ENCODE peak calls at places on chromosomes 6 and 20, in seven cellular contexts. G is CD8-positive, alpha-beta T cell; W is PC-9; N is cardiac muscle cell; Q is hepatocyte; I is lung; R is body of pancreas. K is an unnamed sample.

GRCh38 chr6:112087916-112088315 is 525 bp downstream of the FAM229B start:
- DNase-seq in G (no peak), W (no peak), N (no peak), Q (no peak), I (no peak), R (no peak), K (no peak)

GRCh38 chr20:25081730-25082497 is at the start of gene VSX1:
- DNase-seq in G (no peak), W (no peak), N (no peak), Q (no peak), I (no peak), R (no peak), K (no peak)

GRCh38 chr6:42960243-42961019 is at the start of gene GNMT:
- DNase-seq in G (peak; percentile 18), W (peak; percentile 78), N (peak; percentile 84), Q (peak; percentile 77), I (peak; percentile 84), R (peak; percentile 93), K (no peak)

GRCh38 chr6:116313377-116313776 is 33.6 kb upstream of the TSPYL1 start:
- DNase-seq in G (no peak), W (no peak), N (no peak), Q (no peak), I (no peak), R (no peak), K (no peak)

GRCh38 chr6:32123681-32124080 is 4.4 kb downstream of the ATF6B start:
- DNase-seq in G (no peak), W (no peak), N (no peak), Q (no peak), I (no peak), R (no peak), K (no peak)

GRCh38 chr6:45898941-45899682 is 116.5 kb downstream of the CLIC5 start:
- DNase-seq in G (no peak), W (no peak), N (no peak), Q (no peak), I (no peak), R (no peak), K (no peak)

GRCh38 chr6:106098383-106099234 is 12.5 kb downstream of the PRDM1 start:
- DNase-seq in G (peak; percentile 52), W (peak; percentile 61), N (no peak), Q (peak; percentile 66), I (peak; percentile 52), R (peak; percentile 39), K (peak; percentile 83)

GRCh38 chr6:48141975-48142374 is 31.0 kb upstream of the PTCHD4 start:
- DNase-seq in G (no peak), W (no peak), N (no peak), Q (no peak), I (no peak), R (no peak), K (no peak)

GRCh38 chr20:14925286-14925685 is 587.9 kb upstream of the FLRT3 start:
- DNase-seq in G (no peak), W (no peak), N (no peak), Q (no peak), I (no peak), R (no peak), K (no peak)

GRCh38 chr20:46132705-46133120 is 14.6 kb downstream of the CD40 start:
- DNase-seq in G (peak; percentile 35), W (peak; percentile 72), N (peak; percentile 84), Q (peak; percentile 85), I (peak; percentile 62), R (peak; percentile 74), K (peak; percentile 40)

GRCh38 chr20:56202493-56203077 is 45.9 kb upstream of the MC3R start:
- DNase-seq in G (no peak), W (peak; percentile 7), N (no peak), Q (peak; percentile 29), I (no peak), R (no peak), K (no peak)

GRCh38 chr6:28648878-28649375 is 123.2 kb downstream of the GPX5 start:
- DNase-seq in G (no peak), W (no peak), N (no peak), Q (no peak), I (no peak), R (no peak), K (no peak)

GRCh38 chr20:3744806-3745685 is 12.6 kb downstream of the HSPA12B start:
- DNase-seq in G (peak; percentile 29), W (peak; percentile 89), N (peak; percentile 84), Q (peak; percentile 85), I (peak; percentile 88), R (peak; percentile 80), K (peak; percentile 66)

GRCh38 chr6:136769759-136770158 is 22.5 kb downstream of the MAP3K5 start:
- DNase-seq in G (no peak), W (no peak), N (no peak), Q (no peak), I (no peak), R (no peak), K (no peak)
- H3K4me1 ChIP-seq in G (peaks cover 16% of the 10 kb centered on the region), W (peaks cover 26% of the 10 kb centered on the region), N (no peaks in the 10 kb centered on the region), Q (no peaks in the 10 kb centered on the region), I (peaks cover 37% of the 10 kb centered on the region), R (peaks cover 72% of the 10 kb centered on the region), K (peaks cover 30% of the 10 kb centered on the region)

GRCh38 chr20:37520417-37520751 is 666 bp upstream of the NNAT start:
- DNase-seq in G (no peak), W (no peak), N (no peak), Q (no peak), I (no peak), R (no peak), K (no peak)
- H3K4me1 ChIP-seq in G (peaks cover 22% of the 10 kb centered on the region), W (peaks cover 19% of the 10 kb centered on the region), N (peaks cover 18% of the 10 kb centered on the region), Q (peaks cover 56% of the 10 kb centered on the region), I (peaks cover 25% of the 10 kb centered on the region), R (peaks cover 19% of the 10 kb centered on the region), K (peaks cover 11% of the 10 kb centered on the region)

GRCh38 chr6:41712651-41713103 is 22.7 kb downstream of the TFEB start:
- DNase-seq in G (no peak), W (peak; percentile 76), N (no peak), Q (no peak), I (peak; percentile 72), R (peak; percentile 78), K (no peak)
- H3K4me1 ChIP-seq in G (peaks cover 24% of the 10 kb centered on the region), W (peaks cover 35% of the 10 kb centered on the region), N (peaks cover 42% of the 10 kb centered on the region), Q (peaks cover 23% of the 10 kb centered on the region), I (peaks cover 23% of the 10 kb centered on the region), R (peaks cover 52% of the 10 kb centered on the region), K (peaks cover 12% of the 10 kb centered on the region)

DNA sequence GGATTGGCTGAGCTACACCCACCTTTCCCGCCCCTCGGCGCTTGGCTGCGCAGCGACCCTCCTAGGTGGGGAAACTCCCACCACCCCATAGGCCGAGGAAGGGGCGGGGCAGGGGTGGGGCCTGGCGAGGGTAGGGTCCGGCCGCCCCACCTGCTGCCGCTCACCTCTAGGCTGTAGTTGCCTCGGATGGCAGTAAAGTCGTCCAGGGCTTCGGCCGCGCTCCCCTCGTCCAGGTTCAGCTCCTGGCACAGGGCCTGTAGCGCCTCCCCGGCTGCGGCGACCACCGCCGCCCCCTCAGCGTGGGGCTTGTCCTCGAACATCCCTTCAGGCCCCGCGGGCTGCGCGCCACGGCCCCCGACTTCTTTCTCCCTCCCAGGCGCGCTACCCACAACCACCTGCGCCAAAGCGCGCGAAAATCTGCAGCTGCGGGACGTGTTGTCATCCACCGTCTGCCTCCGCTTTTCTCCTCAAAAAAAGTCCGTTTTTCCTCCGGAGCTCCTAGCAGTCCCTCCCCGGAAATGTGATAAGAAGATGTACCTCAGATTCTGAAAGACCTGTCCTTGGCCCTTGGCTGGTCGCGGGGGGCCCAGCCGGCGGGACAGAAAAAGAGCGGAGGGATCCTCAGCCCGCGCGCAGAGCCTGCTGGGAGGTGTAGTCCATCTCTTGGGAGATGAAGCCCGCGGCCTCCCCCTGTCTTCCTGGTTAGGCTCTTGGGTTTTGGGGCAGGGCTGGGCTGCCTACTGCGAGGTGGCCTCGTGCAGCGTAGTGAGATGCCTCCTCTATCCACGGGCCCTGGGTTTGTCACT is at the start of gene RBL1:
- DNase-seq in G (peak; percentile 75), W (peak; percentile 81), N (peak; percentile 83), Q (peak; percentile 85), I (peak; percentile 83), R (peak; percentile 83), K (peak; percentile 93)
- H3K4me1 ChIP-seq in G (peaks cover 18% of the 10 kb centered on the region), W (peaks cover 14% of the 10 kb centered on the region), N (no peaks in the 10 kb centered on the region), Q (peaks cover 3% of the 10 kb centered on the region), I (no peaks in the 10 kb centered on the region), R (peaks cover 13% of the 10 kb centered on the region), K (peaks cover 17% of the 10 kb centered on the region)

GRCh38 chr6:157017022-157017421 is 239.8 kb downstream of the ARID1B start:
- DNase-seq in G (no peak), W (no peak), N (no peak), Q (no peak), I (no peak), R (no peak), K (no peak)

GRCh38 chr6:157012355-157012754 is 235.2 kb downstream of the ARID1B start:
- DNase-seq in G (no peak), W (no peak), N (no peak), Q (no peak), I (no peak), R (no peak), K (no peak)

GRCh38 chr6:157017861-157018260 is 240.7 kb downstream of the ARID1B start:
- DNase-seq in G (no peak), W (no peak), N (no peak), Q (no peak), I (no peak), R (no peak), K (no peak)

GRCh38 chr6:157013649-157014365 is 236.6 kb downstream of the ARID1B start:
- DNase-seq in G (no peak), W (no peak), N (no peak), Q (peak; percentile 23), I (no peak), R (no peak), K (no peak)

DNA sequence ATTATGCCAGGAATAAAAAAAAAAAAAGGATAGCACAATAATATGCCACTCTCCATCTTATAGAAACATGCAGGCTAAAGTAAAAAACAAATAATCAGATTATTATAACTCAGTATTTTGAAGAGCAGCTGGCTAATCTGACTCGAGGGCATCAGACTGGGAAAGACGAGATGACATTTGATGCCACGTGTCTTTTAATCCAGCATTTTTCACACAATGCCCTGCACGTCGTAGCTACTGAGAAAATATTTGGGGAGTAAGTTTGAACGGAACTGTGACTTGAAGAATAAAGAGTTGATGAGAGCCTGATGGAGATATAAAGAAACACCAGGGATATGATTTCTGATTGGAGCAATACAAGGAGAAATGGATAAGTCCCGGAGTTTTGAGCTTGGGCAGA is 237.7 kb downstream of the ARID1B start:
- DNase-seq in G (no peak), W (no peak), N (no peak), Q (no peak), I (no peak), R (no peak), K (no peak)
- H3K4me1 ChIP-seq in G (no peaks in the 10 kb centered on the region), W (peaks cover 3% of the 10 kb centered on the region), N (peaks cover 24% of the 10 kb centered on the region), Q (peaks cover 4% of the 10 kb centered on the region), I (peaks cover 33% of the 10 kb centered on the region), R (no peaks in the 10 kb centered on the region), K (peaks cover 15% of the 10 kb centered on the region)